ENCODE peak calls at places on chromosome 21, in nine cellular contexts. One of them, this sample, is unnamed.

GRCh38 chr21:38955495-38955894 is 149.8 kb downstream of the ETS2 start:
- DNase-seq in mucosa of gallbladder: no peak
- DNase-seq in heart right ventricle: peak; percentile 53
- DNase-seq in stimulated activated CD8-positive, alpha-beta memory T cell treated with anti-CD3 and anti-CD28 coated beads, Interleukin-15, amount 100 ng/mL, for 4 hours: no peak
- DNase-seq in COR-L47: no peak
- DNase-seq in NCI-H1436: no peak
- DNase-seq in uterus: no peak
- DNase-seq in retina: no peak
- DNase-seq in T-helper 1 cell: no peak
- DNase-seq in this sample: no peak

GRCh38 chr21:15659768-15660423 is 69.9 kb upstream of the USP25 start:
- DNase-seq in mucosa of gallbladder: peak; percentile 12
- DNase-seq in heart right ventricle: no peak
- DNase-seq in stimulated activated CD8-positive, alpha-beta memory T cell treated with anti-CD3 and anti-CD28 coated beads, Interleukin-15, amount 100 ng/mL, for 4 hours: no peak
- DNase-seq in COR-L47: no peak
- DNase-seq in NCI-H1436: no peak
- DNase-seq in uterus: no peak
- DNase-seq in retina: no peak
- DNase-seq in T-helper 1 cell: no peak
- DNase-seq in this sample: no peak

GRCh38 chr21:25506887-25507286 is 100.4 kb downstream of the MRPL39 start:
- DNase-seq in mucosa of gallbladder: no peak
- DNase-seq in heart right ventricle: no peak
- DNase-seq in stimulated activated CD8-positive, alpha-beta memory T cell treated with anti-CD3 and anti-CD28 coated beads, Interleukin-15, amount 100 ng/mL, for 4 hours: no peak
- DNase-seq in COR-L47: no peak
- DNase-seq in NCI-H1436: no peak
- DNase-seq in uterus: no peak
- DNase-seq in retina: no peak
- DNase-seq in T-helper 1 cell: no peak
- DNase-seq in this sample: no peak

GRCh38 chr21:35376406-35377135 is 327.5 kb upstream of the RUNX1 start:
- DNase-seq in mucosa of gallbladder: no peak
- DNase-seq in heart right ventricle: no peak
- DNase-seq in stimulated activated CD8-positive, alpha-beta memory T cell treated with anti-CD3 and anti-CD28 coated beads, Interleukin-15, amount 100 ng/mL, for 4 hours: no peak
- DNase-seq in COR-L47: no peak
- DNase-seq in NCI-H1436: no peak
- DNase-seq in uterus: no peak
- DNase-seq in retina: no peak
- DNase-seq in T-helper 1 cell: no peak
- DNase-seq in this sample: no peak

GRCh38 chr21:21612446-21612845 is 614.2 kb downstream of the NCAM2 start:
- DNase-seq in mucosa of gallbladder: no peak
- DNase-seq in heart right ventricle: no peak
- DNase-seq in stimulated activated CD8-positive, alpha-beta memory T cell treated with anti-CD3 and anti-CD28 coated beads, Interleukin-15, amount 100 ng/mL, for 4 hours: no peak
- DNase-seq in COR-L47: no peak
- DNase-seq in NCI-H1436: no peak
- DNase-seq in uterus: no peak
- DNase-seq in retina: no peak
- DNase-seq in T-helper 1 cell: no peak
- DNase-seq in this sample: no peak

GRCh38 chr21:39220150-39220549 is 36.9 kb upstream of the PSMG1 start:
- DNase-seq in mucosa of gallbladder: no peak
- DNase-seq in heart right ventricle: no peak
- DNase-seq in stimulated activated CD8-positive, alpha-beta memory T cell treated with anti-CD3 and anti-CD28 coated beads, Interleukin-15, amount 100 ng/mL, for 4 hours: no peak
- DNase-seq in COR-L47: no peak
- DNase-seq in NCI-H1436: no peak
- DNase-seq in uterus: no peak
- DNase-seq in retina: no peak
- DNase-seq in T-helper 1 cell: no peak
- DNase-seq in this sample: no peak

GRCh38 chr21:41449613-41450012 is 23.6 kb downstream of the MX1 start:
- DNase-seq in mucosa of gallbladder: no peak
- DNase-seq in heart right ventricle: no peak
- DNase-seq in stimulated activated CD8-positive, alpha-beta memory T cell treated with anti-CD3 and anti-CD28 coated beads, Interleukin-15, amount 100 ng/mL, for 4 hours: no peak
- DNase-seq in COR-L47: no peak
- DNase-seq in NCI-H1436: no peak
- DNase-seq in uterus: no peak
- DNase-seq in retina: no peak
- DNase-seq in T-helper 1 cell: no peak
- DNase-seq in this sample: no peak

GRCh38 chr21:38438476-38438893 is 59.8 kb downstream of the ERG start:
- DNase-seq in mucosa of gallbladder: peak; percentile 41
- DNase-seq in heart right ventricle: peak; percentile 29
- DNase-seq in stimulated activated CD8-positive, alpha-beta memory T cell treated with anti-CD3 and anti-CD28 coated beads, Interleukin-15, amount 100 ng/mL, for 4 hours: no peak
- DNase-seq in COR-L47: no peak
- DNase-seq in NCI-H1436: no peak
- DNase-seq in uterus: peak; percentile 66
- DNase-seq in retina: no peak
- DNase-seq in T-helper 1 cell: no peak
- DNase-seq in this sample: no peak

GRCh38 chr21:25490742-25491141 is 116.5 kb downstream of the MRPL39 start:
- DNase-seq in mucosa of gallbladder: no peak
- DNase-seq in heart right ventricle: no peak
- DNase-seq in stimulated activated CD8-positive, alpha-beta memory T cell treated with anti-CD3 and anti-CD28 coated beads, Interleukin-15, amount 100 ng/mL, for 4 hours: no peak
- DNase-seq in COR-L47: no peak
- DNase-seq in NCI-H1436: no peak
- DNase-seq in uterus: no peak
- DNase-seq in retina: no peak
- DNase-seq in T-helper 1 cell: no peak
- DNase-seq in this sample: no peak

GRCh38 chr21:33825419-33825818 is 90.2 kb downstream of the ATP5PO start:
- DNase-seq in mucosa of gallbladder: no peak
- DNase-seq in heart right ventricle: no peak
- DNase-seq in stimulated activated CD8-positive, alpha-beta memory T cell treated with anti-CD3 and anti-CD28 coated beads, Interleukin-15, amount 100 ng/mL, for 4 hours: no peak
- DNase-seq in COR-L47: no peak
- DNase-seq in NCI-H1436: no peak
- DNase-seq in uterus: no peak
- DNase-seq in retina: no peak
- DNase-seq in T-helper 1 cell: no peak
- DNase-seq in this sample: no peak

GRCh38 chr21:14842641-14843040 is 222.2 kb downstream of the NRIP1 start:
- DNase-seq in mucosa of gallbladder: no peak
- DNase-seq in heart right ventricle: no peak
- DNase-seq in stimulated activated CD8-positive, alpha-beta memory T cell treated with anti-CD3 and anti-CD28 coated beads, Interleukin-15, amount 100 ng/mL, for 4 hours: no peak
- DNase-seq in COR-L47: no peak
- DNase-seq in NCI-H1436: no peak
- DNase-seq in uterus: no peak
- DNase-seq in retina: no peak
- DNase-seq in T-helper 1 cell: no peak
- DNase-seq in this sample: no peak

GRCh38 chr21:38958940-38959685 is 153.4 kb downstream of the ETS2 start:
- DNase-seq in mucosa of gallbladder: peak; percentile 61
- DNase-seq in heart right ventricle: peak; percentile 47
- DNase-seq in stimulated activated CD8-positive, alpha-beta memory T cell treated with anti-CD3 and anti-CD28 coated beads, Interleukin-15, amount 100 ng/mL, for 4 hours: no peak
- DNase-seq in COR-L47: no peak
- DNase-seq in NCI-H1436: no peak
- DNase-seq in uterus: peak; percentile 67
- DNase-seq in retina: no peak
- DNase-seq in T-helper 1 cell: no peak
- DNase-seq in this sample: no peak

GRCh38 chr21:42755031-42755665 is 101.7 kb downstream of the PDE9A start:
- DNase-seq in mucosa of gallbladder: no peak
- DNase-seq in heart right ventricle: no peak
- DNase-seq in stimulated activated CD8-positive, alpha-beta memory T cell treated with anti-CD3 and anti-CD28 coated beads, Interleukin-15, amount 100 ng/mL, for 4 hours: no peak
- DNase-seq in COR-L47: no peak
- DNase-seq in NCI-H1436: no peak
- DNase-seq in uterus: no peak
- DNase-seq in retina: peak; percentile 17
- DNase-seq in T-helper 1 cell: no peak
- DNase-seq in this sample: no peak

GRCh38 chr21:36743446-36743845 is 44.5 kb downstream of the SIM2 start:
- DNase-seq in mucosa of gallbladder: no peak
- DNase-seq in heart right ventricle: no peak
- DNase-seq in stimulated activated CD8-positive, alpha-beta memory T cell treated with anti-CD3 and anti-CD28 coated beads, Interleukin-15, amount 100 ng/mL, for 4 hours: no peak
- DNase-seq in COR-L47: no peak
- DNase-seq in NCI-H1436: no peak
- DNase-seq in uterus: no peak
- DNase-seq in retina: no peak
- DNase-seq in T-helper 1 cell: no peak
- DNase-seq in this sample: no peak

GRCh38 chr21:41717573-41718330 is 49.1 kb downstream of the RIPK4 start:
- DNase-seq in mucosa of gallbladder: no peak
- DNase-seq in heart right ventricle: no peak
- DNase-seq in stimulated activated CD8-positive, alpha-beta memory T cell treated with anti-CD3 and anti-CD28 coated beads, Interleukin-15, amount 100 ng/mL, for 4 hours: no peak
- DNase-seq in COR-L47: no peak
- DNase-seq in NCI-H1436: no peak
- DNase-seq in uterus: no peak
- DNase-seq in retina: no peak
- DNase-seq in T-helper 1 cell: no peak
- DNase-seq in this sample: no peak

GRCh38 chr21:15839601-15840000 is 109.8 kb downstream of the USP25 start:
- DNase-seq in mucosa of gallbladder: no peak
- DNase-seq in heart right ventricle: no peak
- DNase-seq in stimulated activated CD8-positive, alpha-beta memory T cell treated with anti-CD3 and anti-CD28 coated beads, Interleukin-15, amount 100 ng/mL, for 4 hours: no peak
- DNase-seq in COR-L47: no peak
- DNase-seq in NCI-H1436: no peak
- DNase-seq in uterus: no peak
- DNase-seq in retina: no peak
- DNase-seq in T-helper 1 cell: no peak
- DNase-seq in this sample: no peak

GRCh38 chr21:15379776-15380175 is 315.0 kb upstream of the NRIP1 start:
- DNase-seq in mucosa of gallbladder: no peak
- DNase-seq in heart right ventricle: no peak
- DNase-seq in stimulated activated CD8-positive, alpha-beta memory T cell treated with anti-CD3 and anti-CD28 coated beads, Interleukin-15, amount 100 ng/mL, for 4 hours: no peak
- DNase-seq in COR-L47: no peak
- DNase-seq in NCI-H1436: no peak
- DNase-seq in uterus: no peak
- DNase-seq in retina: no peak
- DNase-seq in T-helper 1 cell: no peak
- DNase-seq in this sample: no peak

GRCh38 chr21:26842976-26843911 is 2.0 kb downstream of the ADAMTS1 start:
- DNase-seq in mucosa of gallbladder: peak; percentile 93
- DNase-seq in heart right ventricle: peak; percentile 95
- DNase-seq in stimulated activated CD8-positive, alpha-beta memory T cell treated with anti-CD3 and anti-CD28 coated beads, Interleukin-15, amount 100 ng/mL, for 4 hours: no peak
- DNase-seq in COR-L47: peak; percentile 79
- DNase-seq in NCI-H1436: no peak
- DNase-seq in uterus: peak; percentile 95
- DNase-seq in retina: peak; percentile 90
- DNase-seq in T-helper 1 cell: no peak
- DNase-seq in this sample: no peak

GRCh38 chr21:46542588-46543092 is 62.2 kb downstream of the S100B start:
- DNase-seq in mucosa of gallbladder: no peak
- DNase-seq in heart right ventricle: no peak
- DNase-seq in stimulated activated CD8-positive, alpha-beta memory T cell treated with anti-CD3 and anti-CD28 coated beads, Interleukin-15, amount 100 ng/mL, for 4 hours: no peak
- DNase-seq in COR-L47: no peak
- DNase-seq in NCI-H1436: no peak
- DNase-seq in uterus: no peak
- DNase-seq in retina: no peak
- DNase-seq in T-helper 1 cell: no peak
- DNase-seq in this sample: no peak

GRCh38 chr21:41410767-41411448 is 15.1 kb upstream of the MX1 start:
- DNase-seq in mucosa of gallbladder: no peak
- DNase-seq in heart right ventricle: no peak
- DNase-seq in stimulated activated CD8-positive, alpha-beta memory T cell treated with anti-CD3 and anti-CD28 coated beads, Interleukin-15, amount 100 ng/mL, for 4 hours: no peak
- DNase-seq in COR-L47: no peak
- DNase-seq in NCI-H1436: no peak
- DNase-seq in uterus: no peak
- DNase-seq in retina: no peak
- DNase-seq in T-helper 1 cell: no peak
- DNase-seq in this sample: no peak

GRCh38 chr21:46078322-46078981 is 19.5 kb upstream of the COL6A2 start:
- DNase-seq in mucosa of gallbladder: no peak
- DNase-seq in heart right ventricle: no peak
- DNase-seq in stimulated activated CD8-positive, alpha-beta memory T cell treated with anti-CD3 and anti-CD28 coated beads, Interleukin-15, amount 100 ng/mL, for 4 hours: no peak
- DNase-seq in COR-L47: no peak
- DNase-seq in NCI-H1436: no peak
- DNase-seq in uterus: peak; percentile 51
- DNase-seq in retina: no peak
- DNase-seq in T-helper 1 cell: no peak
- DNase-seq in this sample: no peak

This sample was measured in T follicular helper cell.